ENCODE peak calls at places on chromosomes 12 and 14, in four cellular contexts. One of them, this sample, is unnamed.
A peak's percentile ranks its signal among the peaks of the same experiment; 100 is the strongest.

GRCh38 chr12:108613548-108613947 is 15.7 kb upstream of the TMEM119 start:
- DNase-seq in GM23248: no peak
- DNase-seq in PC-3: no peak
- DNase-seq in right atrium auricular region: no peak
- DNase-seq in this sample: no peak

GRCh38 chr12:43728117-43728516 is 30.5 kb downstream of the PUS7L start:
- DNase-seq in GM23248: peak; percentile 23
- DNase-seq in PC-3: peak; percentile 49
- DNase-seq in right atrium auricular region: no peak
- DNase-seq in this sample: no peak

GRCh38 chr12:112309797-112310196 is 72.4 kb downstream of the HECTD4 start:
- DNase-seq in GM23248: peak; percentile 20
- DNase-seq in PC-3: no peak
- DNase-seq in right atrium auricular region: no peak
- DNase-seq in this sample: no peak

GRCh38 chr12:62799126-62799736 is 135.7 kb downstream of the PPM1H start:
- DNase-seq in GM23248: peak; percentile 74
- DNase-seq in PC-3: peak; percentile 87
- DNase-seq in right atrium auricular region: peak; percentile 71
- DNase-seq in this sample: no peak

GRCh38 chr14:105867961-105868599 is 341.7 kb downstream of the TMEM121 start:
- DNase-seq in GM23248: no peak
- DNase-seq in PC-3: no peak
- DNase-seq in right atrium auricular region: no peak
- DNase-seq in this sample: no peak

GRCh38 chr12:28946361-28946760 is 202.7 kb upstream of the FAR2 start:
- DNase-seq in GM23248: no peak
- DNase-seq in PC-3: no peak
- DNase-seq in right atrium auricular region: no peak
- DNase-seq in this sample: no peak

GRCh38 chr14:55306938-55307589 is 35.8 kb downstream of the FBXO34 start:
- DNase-seq in GM23248: no peak
- DNase-seq in PC-3: no peak
- DNase-seq in right atrium auricular region: no peak
- DNase-seq in this sample: no peak

GRCh38 chr12:62308201-62308600 is 48.0 kb downstream of the USP15 start:
- DNase-seq in GM23248: no peak
- DNase-seq in PC-3: no peak
- DNase-seq in right atrium auricular region: no peak
- DNase-seq in this sample: no peak

GRCh38 chr14:32813401-32813800 is 125.3 kb upstream of the NPAS3 start:
- DNase-seq in GM23248: no peak
- DNase-seq in PC-3: no peak
- DNase-seq in right atrium auricular region: no peak
- DNase-seq in this sample: no peak

GRCh38 chr12:115102450-115102849 is 418.5 kb upstream of the TBX3 start:
- DNase-seq in GM23248: peak; percentile 6
- DNase-seq in PC-3: no peak
- DNase-seq in right atrium auricular region: no peak
- DNase-seq in this sample: no peak

GRCh38 chr14:49982522-49982951 is 89.7 kb downstream of the ARF6 start:
- DNase-seq in GM23248: peak; percentile 94
- DNase-seq in PC-3: no peak
- DNase-seq in right atrium auricular region: peak; percentile 71
- DNase-seq in this sample: peak; percentile 50

GRCh38 chr12:52692253-52692652 is 11.1 kb downstream of the KRT77 start:
- DNase-seq in GM23248: no peak
- DNase-seq in PC-3: no peak
- DNase-seq in right atrium auricular region: no peak
- DNase-seq in this sample: no peak

GRCh38 chr12:65668981-65669695 is 155.1 kb upstream of the HMGA2 start:
- DNase-seq in GM23248: peak; percentile 24
- DNase-seq in PC-3: peak; percentile 66
- DNase-seq in right atrium auricular region: no peak
- DNase-seq in this sample: no peak

GRCh38 chr12:54430471-54431075 is 11.5 kb upstream of the ITGA5 start:
- DNase-seq in GM23248: no peak
- DNase-seq in PC-3: no peak
- DNase-seq in right atrium auricular region: no peak
- DNase-seq in this sample: no peak

GRCh38 chr12:2797721-2798418 is 3.1 kb downstream of the FKBP4 start:
- DNase-seq in GM23248: peak; percentile 22
- DNase-seq in PC-3: no peak
- DNase-seq in right atrium auricular region: no peak
- DNase-seq in this sample: no peak

GRCh38 chr14:69151458-69152180 is 1.3 kb downstream of the DCAF5 start:
- DNase-seq in GM23248: peak; percentile 80
- DNase-seq in PC-3: peak; percentile 70
- DNase-seq in right atrium auricular region: peak; percentile 67
- DNase-seq in this sample: peak; percentile 75

GRCh38 chr12:9673404-9674225 is 4.1 kb downstream of the CLEC2D start:
- DNase-seq in GM23248: peak; percentile 89
- DNase-seq in PC-3: peak; percentile 80
- DNase-seq in right atrium auricular region: no peak
- DNase-seq in this sample: peak; percentile 26

GRCh38 chr14:77158175-77158908 is 16.8 kb upstream of the ZDHHC22 start:
- DNase-seq in GM23248: peak; percentile 85
- DNase-seq in PC-3: peak; percentile 76
- DNase-seq in right atrium auricular region: peak; percentile 58
- DNase-seq in this sample: no peak

GRCh38 chr12:109010259-109010658 is 10.6 kb downstream of the SVOP start:
- DNase-seq in GM23248: no peak
- DNase-seq in PC-3: no peak
- DNase-seq in right atrium auricular region: no peak
- DNase-seq in this sample: no peak

GRCh38 chr14:89747146-89747545 is 207.4 kb downstream of the EFCAB11 start:
- DNase-seq in GM23248: no peak
- DNase-seq in PC-3: no peak
- DNase-seq in right atrium auricular region: no peak
- DNase-seq in this sample: no peak

GRCh38 chr12:54463034-54463433 is 10.4 kb downstream of the GTSF1 start:
- DNase-seq in GM23248: peak; percentile 92
- DNase-seq in PC-3: peak; percentile 46
- DNase-seq in right atrium auricular region: peak; percentile 79
- DNase-seq in this sample: no peak

GRCh38 chr14:23640524-23641141 is 4.5 kb downstream of the DHRS2 start:
- DNase-seq in GM23248: peak; percentile 63
- DNase-seq in PC-3: peak; percentile 72
- DNase-seq in right atrium auricular region: no peak
- DNase-seq in this sample: no peak

GRCh38 chr12:131116437-131117117 is 162.9 kb downstream of the ADGRD1 start:
- DNase-seq in GM23248: peak; percentile 75
- DNase-seq in PC-3: peak; percentile 29
- DNase-seq in right atrium auricular region: no peak
- DNase-seq in this sample: no peak

GRCh38 chr12:43015090-43015737 is 425.7 kb upstream of the PRICKLE1 start:
- DNase-seq in GM23248: no peak
- DNase-seq in PC-3: no peak
- DNase-seq in right atrium auricular region: no peak
- DNase-seq in this sample: no peak

GRCh38 chr12:124454352-124454725 is 113.1 kb downstream of the NCOR2 start:
- DNase-seq in GM23248: no peak
- DNase-seq in PC-3: no peak
- DNase-seq in right atrium auricular region: no peak
- DNase-seq in this sample: no peak

GRCh38 chr14:75595211-75595610 is 16.8 kb downstream of the FLVCR2 start:
- DNase-seq in GM23248: no peak
- DNase-seq in PC-3: no peak
- DNase-seq in right atrium auricular region: no peak
- DNase-seq in this sample: no peak

GRCh38 chr12:107903377-107904061 is 129.0 kb downstream of the ASCL4 start:
- DNase-seq in GM23248: peak; percentile 39
- DNase-seq in PC-3: peak; percentile 90
- DNase-seq in right atrium auricular region: no peak
- DNase-seq in this sample: no peak

GRCh38 chr12:12278899-12279298 is 12.1 kb upstream of the LRP6 start:
- DNase-seq in GM23248: peak; percentile 83
- DNase-seq in PC-3: no peak
- DNase-seq in right atrium auricular region: no peak
- DNase-seq in this sample: no peak

GRCh38 chr12:131017477-131017991 is 63.8 kb downstream of the ADGRD1 start:
- DNase-seq in GM23248: no peak
- DNase-seq in PC-3: no peak
- DNase-seq in right atrium auricular region: no peak
- DNase-seq in this sample: no peak

GRCh38 chr14:24432259-24433131 is 2.7 kb downstream of the KHNYN start:
- DNase-seq in GM23248: peak; percentile 59
- DNase-seq in PC-3: no peak
- DNase-seq in right atrium auricular region: peak; percentile 57
- DNase-seq in this sample: no peak

GRCh38 chr12:77667101-77667500 is 163.6 kb upstream of the NAV3 start:
- DNase-seq in GM23248: no peak
- DNase-seq in PC-3: no peak
- DNase-seq in right atrium auricular region: no peak
- DNase-seq in this sample: no peak

GRCh38 chr12:15705606-15706005 is 83.6 kb downstream of the EPS8 start:
- DNase-seq in GM23248: no peak
- DNase-seq in PC-3: no peak
- DNase-seq in right atrium auricular region: no peak
- DNase-seq in this sample: no peak

GRCh38 chr14:54695196-54695595 is 128.3 kb downstream of the SAMD4A start:
- DNase-seq in GM23248: no peak
- DNase-seq in PC-3: no peak
- DNase-seq in right atrium auricular region: peak; percentile 50
- DNase-seq in this sample: no peak

GRCh38 chr14:73242274-73242960 is 5.1 kb downstream of the PAPLN start:
- DNase-seq in GM23248: no peak
- DNase-seq in PC-3: no peak
- DNase-seq in right atrium auricular region: no peak
- DNase-seq in this sample: no peak

GRCh38 chr12:27277846-27278260 is 33.8 kb downstream of the STK38L start:
- DNase-seq in GM23248: peak; percentile 88
- DNase-seq in PC-3: peak; percentile 83
- DNase-seq in right atrium auricular region: no peak
- DNase-seq in this sample: no peak

GRCh38 chr12:7107181-7108041 is 1.6 kb downstream of the C1RL start:
- DNase-seq in GM23248: peak; percentile 40
- DNase-seq in PC-3: peak; percentile 11
- DNase-seq in right atrium auricular region: no peak
- DNase-seq in this sample: no peak

GRCh38 chr12:39632670-39633069 is 13.1 kb upstream of the ABCD2 start:
- DNase-seq in GM23248: peak; percentile 4
- DNase-seq in PC-3: no peak
- DNase-seq in right atrium auricular region: no peak
- DNase-seq in this sample: no peak

GRCh38 chr12:22529281-22530060 is 14.9 kb downstream of the C2CD5 start:
- DNase-seq in GM23248: peak; percentile 59
- DNase-seq in PC-3: peak; percentile 55
- DNase-seq in right atrium auricular region: no peak
- DNase-seq in this sample: no peak

GRCh38 chr12:89289720-89290119 is 62.6 kb downstream of the DUSP6 start:
- DNase-seq in GM23248: no peak
- DNase-seq in PC-3: peak; percentile 18
- DNase-seq in right atrium auricular region: no peak
- DNase-seq in this sample: no peak

GRCh38 chr12:14961466-14962155 is at the start of gene ARHGDIB:
- DNase-seq in GM23248: peak; percentile 40
- DNase-seq in PC-3: no peak
- DNase-seq in right atrium auricular region: no peak
- DNase-seq in this sample: peak; percentile 56

DNA sequence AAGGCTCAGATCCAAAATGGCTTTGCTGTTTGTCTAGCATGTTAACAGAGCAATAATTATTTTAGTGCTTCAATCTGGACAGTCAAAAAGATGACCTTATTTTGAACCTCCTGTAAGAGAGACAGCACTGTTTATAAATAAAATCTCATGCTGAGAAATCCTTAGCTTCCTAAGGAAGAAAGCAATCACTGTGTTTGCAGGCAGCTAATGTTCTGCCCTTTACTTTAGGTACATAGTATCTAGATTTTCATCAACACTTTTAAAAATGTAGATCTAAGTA is 105.3 kb downstream of the PRKD1 start:
- DNase-seq in GM23248: no peak
- DNase-seq in PC-3: no peak
- DNase-seq in right atrium auricular region: no peak
- DNase-seq in this sample: no peak
- H3K9me3 ChIP-seq in GM23248: no peaks in the 10 kb centered on the region
- H3K9me3 ChIP-seq in PC-3: no peaks in the 10 kb centered on the region
- H3K9me3 ChIP-seq in right atrium auricular region: no peaks in the 10 kb centered on the region
- H3K9me3 ChIP-seq in this sample: no peaks in the 10 kb centered on the region

GRCh38 chr14:98169170-98169587 is 1102.8 kb downstream of the BCL11B start:
- DNase-seq in GM23248: no peak
- DNase-seq in PC-3: no peak
- DNase-seq in right atrium auricular region: no peak
- DNase-seq in this sample: no peak
- H3K9me3 ChIP-seq in GM23248: no peaks in the 10 kb centered on the region
- H3K9me3 ChIP-seq in PC-3: no peaks in the 10 kb centered on the region
- H3K9me3 ChIP-seq in right atrium auricular region: no peaks in the 10 kb centered on the region
- H3K9me3 ChIP-seq in this sample: peaks cover 2% of the 10 kb centered on the region

GRCh38 chr12:132397152-132397933 is 68.0 kb upstream of the GALNT9 start:
- DNase-seq in GM23248: no peak
- DNase-seq in PC-3: no peak
- DNase-seq in right atrium auricular region: no peak
- DNase-seq in this sample: no peak
- H3K9me3 ChIP-seq in GM23248: no peaks in the 10 kb centered on the region
- H3K9me3 ChIP-seq in PC-3: no peaks in the 10 kb centered on the region
- H3K9me3 ChIP-seq in right atrium auricular region: no peaks in the 10 kb centered on the region
- H3K9me3 ChIP-seq in this sample: no peaks in the 10 kb centered on the region

DNA sequence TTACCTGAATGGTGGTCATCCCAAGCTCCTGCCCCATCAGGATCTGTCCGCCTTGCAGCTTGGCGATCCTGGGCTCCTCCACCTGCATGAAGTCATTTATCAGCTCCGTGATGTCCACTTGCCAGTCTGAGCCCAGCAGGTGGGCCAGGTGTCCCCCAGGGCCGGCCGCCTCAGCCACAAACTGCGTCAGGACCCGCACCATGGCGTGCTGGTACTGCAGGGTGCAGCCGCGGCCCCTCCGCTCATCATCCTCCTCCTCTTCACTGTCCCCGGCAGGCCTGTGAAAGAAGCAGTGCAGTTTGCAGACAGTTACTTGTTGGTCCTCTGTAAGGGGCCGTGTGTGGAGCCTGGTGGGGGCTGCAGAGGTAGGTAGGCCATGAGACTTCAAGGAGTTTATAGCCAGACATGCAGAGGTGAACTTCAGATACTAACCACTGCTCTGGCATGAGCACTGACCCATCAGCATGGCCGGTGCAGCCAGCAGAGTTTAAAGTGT is 228.5 kb downstream of the GLT1D1 start:
- DNase-seq in GM23248: no peak
- DNase-seq in PC-3: no peak
- DNase-seq in right atrium auricular region: no peak
- DNase-seq in this sample: no peak
- H3K9me3 ChIP-seq in GM23248: no peaks in the 10 kb centered on the region
- H3K9me3 ChIP-seq in PC-3: peaks cover 4% of the 10 kb centered on the region
- H3K9me3 ChIP-seq in right atrium auricular region: no peaks in the 10 kb centered on the region
- H3K9me3 ChIP-seq in this sample: no peaks in the 10 kb centered on the region

This sample was measured in T-helper 17 cell.